ENCODE peak calls at places on chromosomes 12 and 14, in five cellular contexts. P is fibroblast of lung, R is thoracic aorta, H is PC-3, A is stomach. N is an unnamed sample.

GRCh38 chr12:131511391-131511802 is 199.5 kb upstream of the SFSWAP start:
- DNase-seq in P (peak), R (no peak), H (peak), A (no peak), N (no peak)

GRCh38 chr12:45730842-45731336 is 1.4 kb downstream of the ARID2 start:
- DNase-seq in P (peak), R (no peak), H (peak), A (no peak), N (no peak)

GRCh38 chr14:33786091-33786825 is 164.6 kb downstream of the EGLN3 start:
- DNase-seq in P (peak), R (no peak), H (no peak), A (no peak), N (no peak)

GRCh38 chr14:61329478-61330051 is 8.2 kb downstream of the PRKCH start:
- DNase-seq in P (no peak), R (no peak), H (no peak), A (no peak), N (no peak)

GRCh38 chr12:43285248-43285647 is 266.8 kb downstream of the ADAMTS20 start:
- DNase-seq in P (peak), R (no peak), H (peak), A (no peak), N (no peak)

GRCh38 chr12:65879878-65880277 is 55.6 kb downstream of the HMGA2 start:
- DNase-seq in P (peak), R (no peak), H (peak), A (no peak), N (no peak)

GRCh38 chr12:13163868-13164267 is 32.7 kb upstream of the EMP1 start:
- DNase-seq in P (no peak), R (no peak), H (no peak), A (no peak), N (no peak)

GRCh38 chr14:68172664-68173063 is 353.1 kb downstream of the RAD51B start:
- DNase-seq in P (peak), R (no peak), H (peak), A (no peak), N (peak)

GRCh38 chr14:68671899-68672298 is 121.0 kb downstream of the ZFP36L1 start:
- DNase-seq in P (no peak), R (no peak), H (no peak), A (no peak), N (no peak)

GRCh38 chr14:104211741-104212140 is 73.4 kb downstream of the KIF26A start:
- DNase-seq in P (no peak), R (no peak), H (no peak), A (no peak), N (no peak)

GRCh38 chr12:22014783-22015144 is 31.3 kb upstream of the CMAS start:
- DNase-seq in P (no peak), R (no peak), H (no peak), A (no peak), N (no peak)

GRCh38 chr12:64890873-64891468 is 66.5 kb downstream of the TBC1D30 start:
- DNase-seq in P (peak), R (no peak), H (peak), A (no peak), N (peak)

GRCh38 chr12:111976291-111976690 is 36.7 kb downstream of the TMEM116 start:
- DNase-seq in P (no peak), R (no peak), H (no peak), A (no peak), N (no peak)

GRCh38 chr14:95318870-95319311 is 817 bp downstream of the CLMN start:
- DNase-seq in P (no peak), R (no peak), H (no peak), A (no peak), N (no peak)

GRCh38 chr14:57854571-57854970 is 11.3 kb downstream of the SLC35F4 start:
- DNase-seq in P (no peak), R (no peak), H (no peak), A (no peak), N (no peak)

GRCh38 chr14:105187935-105188524 is 6.9 kb upstream of the NUDT14 start:
- DNase-seq in P (no peak), R (no peak), H (peak), A (peak), N (no peak)

GRCh38 chr12:108525681-108526080 is 10.6 kb downstream of the FICD start:
- DNase-seq in P (peak), R (no peak), H (peak), A (no peak), N (no peak)

GRCh38 chr12:51986834-51987233 is 19.9 kb upstream of the TAMALIN start:
- DNase-seq in P (no peak), R (no peak), H (no peak), A (no peak), N (no peak)

GRCh38 chr14:73714656-73715081 is 485 bp upstream of the PNMA1 start:
- DNase-seq in P (peak), R (no peak), H (peak), A (no peak), N (no peak)

GRCh38 chr12:54421175-54421872 is 2.3 kb upstream of the ITGA5 start:
- DNase-seq in P (peak), R (peak), H (no peak), A (no peak), N (no peak)

GRCh38 chr14:67566908-67567307 is 33.2 kb downstream of the PIGH start:
- DNase-seq in P (no peak), R (no peak), H (no peak), A (no peak), N (peak)

GRCh38 chr12:124786065-124786964 is 77.3 kb downstream of the SCARB1 start:
- DNase-seq in P (peak), R (peak), H (no peak), A (peak), N (no peak)

GRCh38 chr14:104249706-104250105 is 111.3 kb downstream of the KIF26A start:
- DNase-seq in P (no peak), R (no peak), H (no peak), A (peak), N (no peak)

GRCh38 chr14:86934196-86934595 is 1058.8 kb downstream of the GALC start:
- DNase-seq in P (no peak), R (no peak), H (no peak), A (no peak), N (no peak)

GRCh38 chr12:39188689-39189088 is 254.2 kb downstream of the KIF21A start:
- DNase-seq in P (no peak), R (no peak), H (no peak), A (no peak), N (no peak)

GRCh38 chr12:54052745-54053624 is 650 bp upstream of the HOXC4 start:
- DNase-seq in P (no peak), R (no peak), H (no peak), A (no peak), N (no peak)

GRCh38 chr12:105741786-105742566 is 396.8 kb downstream of the NUAK1 start:
- DNase-seq in P (peak), R (peak), H (peak), A (no peak), N (no peak)

GRCh38 chr12:67456281-67456918 is 187.2 kb downstream of the CAND1 start:
- DNase-seq in P (peak), R (no peak), H (peak), A (no peak), N (peak)

GRCh38 chr14:70317969-70318634 is 41.4 kb downstream of the COX16 start:
- DNase-seq in P (peak), R (no peak), H (peak), A (peak), N (peak)

GRCh38 chr14:20327005-20327869 is 5.8 kb downstream of the CCNB1IP1 start:
- DNase-seq in P (peak), R (no peak), H (peak), A (no peak), N (no peak)
- TF ChIP-seq CTCF in P (peak), R (peak), H (peak), A (no peak), N (peak)

DNA sequence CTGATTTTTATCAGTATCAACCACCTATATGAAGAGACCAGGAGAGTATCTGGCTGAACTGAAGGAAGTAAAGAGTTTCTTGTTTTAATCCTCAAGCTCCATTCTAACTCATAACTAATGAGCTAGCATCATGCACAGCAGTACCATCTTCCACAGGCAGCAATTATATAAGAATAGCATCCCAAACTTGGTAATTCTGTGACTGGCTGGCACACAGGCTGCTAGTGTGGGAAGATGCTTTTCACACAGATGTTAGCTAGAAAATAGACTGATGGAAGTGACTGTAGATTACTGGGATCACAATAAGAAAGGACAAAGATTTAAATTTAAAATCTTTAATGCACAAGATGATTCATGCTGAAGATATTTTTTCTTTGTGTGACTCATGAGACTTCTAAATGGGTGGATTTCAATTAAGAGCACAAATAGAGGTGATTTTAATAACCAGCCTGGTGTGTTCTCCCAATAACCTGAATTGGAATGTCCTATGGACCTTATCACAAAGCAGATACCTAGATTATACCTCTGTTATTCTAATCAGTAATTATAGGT is 417.7 kb upstream of the ATXN7L3B start:
- DNase-seq in P (peak), R (no peak), H (peak), A (no peak), N (no peak)
- TF ChIP-seq CTCF in P (no peak), R (no peak), H (no peak), A (no peak), N (no peak)

GRCh38 chr12:84413656-84414055 is 498.9 kb downstream of the SLC6A15 start:
- DNase-seq in P (no peak), R (no peak), H (no peak), A (no peak), N (peak)
- TF ChIP-seq CTCF in P (no peak), R (no peak), H (no peak), A (no peak), N (no peak)

DNA sequence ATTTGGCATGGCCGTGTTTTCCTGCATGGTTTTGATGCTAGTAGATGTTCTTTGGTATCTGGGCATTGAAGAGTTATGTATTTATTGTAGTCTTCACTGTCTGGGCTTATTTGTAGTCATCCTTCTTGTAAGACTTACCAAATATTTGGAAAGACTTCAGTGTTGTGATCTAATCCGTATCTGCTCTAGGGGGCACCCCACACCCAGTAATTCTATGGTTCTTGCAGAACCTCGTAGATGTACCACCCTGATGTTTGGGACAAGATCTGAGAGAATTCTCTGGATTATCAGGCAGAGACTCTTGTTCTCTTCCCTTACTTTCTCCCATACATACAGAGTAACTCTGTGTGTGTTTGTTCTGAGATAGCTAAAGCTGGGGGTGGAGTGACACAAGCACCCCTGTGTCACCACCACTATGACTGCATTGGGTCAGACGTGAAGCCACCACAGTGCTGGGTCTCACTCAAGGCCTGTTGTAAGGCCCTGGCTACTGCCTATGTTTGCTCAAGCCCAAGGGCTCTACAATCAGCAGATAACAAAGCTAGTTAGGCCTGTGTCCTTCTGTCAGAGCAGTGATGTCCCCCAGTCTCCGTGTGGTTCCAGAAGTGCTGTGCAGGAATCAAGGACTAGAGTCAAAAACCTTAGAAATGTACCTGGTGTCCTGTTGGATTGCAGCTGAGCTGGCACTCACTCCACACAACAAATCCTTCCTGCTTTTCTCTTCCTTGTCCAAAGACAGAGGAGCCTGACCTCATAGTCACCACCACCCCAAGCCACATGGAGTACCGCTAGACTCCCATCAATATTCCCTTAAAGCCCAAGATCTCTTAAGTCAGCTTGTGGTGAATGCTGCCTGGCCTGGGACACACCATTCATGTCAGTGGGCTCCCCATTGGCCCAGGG is 9.5 kb downstream of the RDH16 start:
- DNase-seq in P (peak), R (no peak), H (peak), A (no peak), N (no peak)
- TF ChIP-seq CTCF in P (no peak), R (no peak), H (peak), A (no peak), N (no peak)

GRCh38 chr12:7005288-7005687 is 13.0 kb downstream of the LPCAT3 start:
- DNase-seq in P (no peak), R (no peak), H (no peak), A (no peak), N (no peak)
- TF ChIP-seq CTCF in P (no peak), R (no peak), H (no peak), A (no peak), N (no peak)

GRCh38 chr12:50927766-50928224 is 24.5 kb upstream of the HIGD1C start:
- DNase-seq in P (no peak), R (no peak), H (no peak), A (no peak), N (no peak)
- TF ChIP-seq CTCF in P (no peak), R (no peak), H (no peak), A (no peak), N (no peak)

GRCh38 chr14:54640480-54640879 is 73.6 kb downstream of the SAMD4A start:
- DNase-seq in P (no peak), R (no peak), H (no peak), A (no peak), N (no peak)

GRCh38 chr14:54643696-54644176 is 76.8 kb downstream of the SAMD4A start:
- DNase-seq in P (no peak), R (no peak), H (no peak), A (no peak), N (no peak)

GRCh38 chr14:54642121-54642520 is 75.2 kb downstream of the SAMD4A start:
- DNase-seq in P (no peak), R (no peak), H (no peak), A (no peak), N (no peak)

GRCh38 chr14:54646576-54647130 is 79.7 kb downstream of the SAMD4A start:
- DNase-seq in P (no peak), R (no peak), H (no peak), A (no peak), N (no peak)

GRCh38 chr14:54642950-54643695 is 76.2 kb downstream of the SAMD4A start:
- DNase-seq in P (peak), R (no peak), H (peak), A (no peak), N (no peak)
- TF ChIP-seq CTCF in P (peak), R (no peak), H (peak), A (no peak), N (peak)

DNA sequence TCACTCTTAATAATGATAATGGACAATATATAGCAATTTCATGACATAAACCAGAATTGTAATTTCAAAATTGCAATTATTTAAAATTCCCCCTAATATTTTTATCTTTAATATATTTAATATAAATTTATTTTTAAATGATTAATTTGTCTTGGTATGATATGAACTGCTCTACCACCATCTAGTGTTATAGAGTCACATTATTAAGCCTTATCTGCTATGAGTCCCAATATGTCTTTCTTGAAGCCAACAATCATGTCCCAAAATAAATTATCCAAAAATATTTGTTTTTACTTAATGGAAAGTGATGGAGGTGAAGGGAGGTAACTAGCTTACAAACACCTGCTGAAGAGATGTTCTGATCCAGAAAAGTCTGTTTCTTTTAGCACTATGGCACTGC is 151.4 kb downstream of the KCNC2 start:
- DNase-seq in P (no peak), R (no peak), H (peak), A (no peak), N (no peak)
- TF ChIP-seq CTCF in P (no peak), R (no peak), H (peak), A (no peak), N (peak)

GRCh38 chr12:30517320-30517719 is 178.3 kb downstream of the IPO8 start:
- DNase-seq in P (no peak), R (no peak), H (no peak), A (no peak), N (no peak)

GRCh38 chr12:30514666-30515065 is 181.0 kb downstream of the IPO8 start:
- DNase-seq in P (no peak), R (no peak), H (no peak), A (no peak), N (no peak)

GRCh38 chr12:30519535-30519934 is 176.1 kb downstream of the IPO8 start:
- DNase-seq in P (no peak), R (no peak), H (no peak), A (peak), N (no peak)

DNA sequence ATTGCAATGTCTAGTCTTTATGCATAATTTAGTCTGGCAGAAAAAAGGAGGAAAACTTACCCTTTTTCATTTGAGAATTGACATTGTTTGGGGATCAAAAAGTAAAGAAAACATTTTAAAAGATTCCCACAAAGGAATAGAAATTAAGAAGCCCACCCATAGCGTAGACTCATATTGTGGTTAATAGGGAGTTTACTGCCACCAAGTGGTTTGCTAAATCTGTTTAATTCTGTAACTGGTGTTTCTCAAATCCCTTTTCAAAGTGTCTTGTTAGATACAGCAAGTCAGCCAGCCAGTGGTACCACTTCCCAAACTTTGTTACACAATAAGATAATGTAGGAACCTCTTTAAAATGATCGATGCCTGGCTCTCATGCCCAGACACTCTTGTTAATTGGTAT is 180.3 kb downstream of the IPO8 start:
- DNase-seq in P (peak), R (no peak), H (peak), A (no peak), N (no peak)
- TF ChIP-seq CTCF in P (peak), R (no peak), H (peak), A (no peak), N (peak)